ENCODE peak calls at places on chromosomes 5 and 9, in nine cellular contexts. One of them, this sample, is unnamed.

GRCh38 chr5:1276930-1277329 is 17.9 kb downstream of the TERT start:
- DNase-seq in sigmoid colon: no peak
- DNase-seq in prostate gland: no peak
- DNase-seq in HCT116: no peak
- DNase-seq in endothelial cell of umbilical vein: no peak
- DNase-seq in GM12878: no peak
- DNase-seq in spleen: no peak
- DNase-seq in stomach: no peak
- DNase-seq in suprapubic skin: no peak
- DNase-seq in this sample: no peak

GRCh38 chr5:126868961-126869451 is 92.1 kb downstream of the LMNB1 start:
- DNase-seq in sigmoid colon: no peak
- DNase-seq in prostate gland: no peak
- DNase-seq in HCT116: no peak
- DNase-seq in endothelial cell of umbilical vein: peak; percentile 26
- DNase-seq in GM12878: no peak
- DNase-seq in spleen: no peak
- DNase-seq in stomach: no peak
- DNase-seq in suprapubic skin: no peak
- DNase-seq in this sample: peak; percentile 37

GRCh38 chr5:58459860-58460726 is at the start of gene PLK2:
- DNase-seq in sigmoid colon: peak; percentile 97
- DNase-seq in prostate gland: peak; percentile 95
- DNase-seq in HCT116: peak; percentile 76
- DNase-seq in endothelial cell of umbilical vein: peak; percentile 95
- DNase-seq in GM12878: no peak
- DNase-seq in spleen: peak; percentile 98
- DNase-seq in stomach: peak; percentile 96
- DNase-seq in suprapubic skin: peak; percentile 98
- DNase-seq in this sample: peak; percentile 42

GRCh38 chr9:133119461-133120342 is 1.3 kb downstream of the RALGDS start:
- DNase-seq in sigmoid colon: peak; percentile 79
- DNase-seq in prostate gland: peak; percentile 70
- DNase-seq in HCT116: no peak
- DNase-seq in endothelial cell of umbilical vein: no peak
- DNase-seq in GM12878: no peak
- DNase-seq in spleen: no peak
- DNase-seq in stomach: no peak
- DNase-seq in suprapubic skin: no peak
- DNase-seq in this sample: no peak

GRCh38 chr5:86640998-86641397 is 23.3 kb downstream of the COX7C start:
- DNase-seq in sigmoid colon: no peak
- DNase-seq in prostate gland: no peak
- DNase-seq in HCT116: no peak
- DNase-seq in endothelial cell of umbilical vein: no peak
- DNase-seq in GM12878: no peak
- DNase-seq in spleen: no peak
- DNase-seq in stomach: no peak
- DNase-seq in suprapubic skin: no peak
- DNase-seq in this sample: no peak

GRCh38 chr5:168426864-168427172 is 59.5 kb upstream of the RARS1 start:
- DNase-seq in sigmoid colon: no peak
- DNase-seq in prostate gland: no peak
- DNase-seq in HCT116: no peak
- DNase-seq in endothelial cell of umbilical vein: no peak
- DNase-seq in GM12878: no peak
- DNase-seq in spleen: no peak
- DNase-seq in stomach: no peak
- DNase-seq in suprapubic skin: no peak
- DNase-seq in this sample: no peak

GRCh38 chr9:77587036-77587435 is 61.1 kb downstream of the GNA14 start:
- DNase-seq in sigmoid colon: no peak
- DNase-seq in prostate gland: no peak
- DNase-seq in HCT116: no peak
- DNase-seq in endothelial cell of umbilical vein: no peak
- DNase-seq in GM12878: no peak
- DNase-seq in spleen: no peak
- DNase-seq in stomach: no peak
- DNase-seq in suprapubic skin: no peak
- DNase-seq in this sample: no peak

GRCh38 chr5:73266309-73266708 is 93.3 kb downstream of the TMEM174 start:
- DNase-seq in sigmoid colon: no peak
- DNase-seq in prostate gland: no peak
- DNase-seq in HCT116: no peak
- DNase-seq in endothelial cell of umbilical vein: no peak
- DNase-seq in GM12878: no peak
- DNase-seq in spleen: no peak
- DNase-seq in stomach: no peak
- DNase-seq in suprapubic skin: no peak
- DNase-seq in this sample: no peak

GRCh38 chr9:134475051-134475790 is 149.0 kb downstream of the RXRA start:
- DNase-seq in sigmoid colon: peak; percentile 90
- DNase-seq in prostate gland: peak; percentile 64
- DNase-seq in HCT116: no peak
- DNase-seq in endothelial cell of umbilical vein: peak; percentile 72
- DNase-seq in GM12878: no peak
- DNase-seq in spleen: peak; percentile 89
- DNase-seq in stomach: peak; percentile 56
- DNase-seq in suprapubic skin: peak; percentile 88
- DNase-seq in this sample: no peak

GRCh38 chr9:81375461-81376100 is 313.8 kb downstream of the TLE1 start:
- DNase-seq in sigmoid colon: no peak
- DNase-seq in prostate gland: no peak
- DNase-seq in HCT116: no peak
- DNase-seq in endothelial cell of umbilical vein: peak; percentile 34
- DNase-seq in GM12878: no peak
- DNase-seq in spleen: no peak
- DNase-seq in stomach: no peak
- DNase-seq in suprapubic skin: no peak
- DNase-seq in this sample: no peak

GRCh38 chr9:65403721-65404120 is 118.7 kb upstream of the FOXD4L5 start:
- DNase-seq in sigmoid colon: peak; percentile 44
- DNase-seq in prostate gland: no peak
- DNase-seq in HCT116: no peak
- DNase-seq in endothelial cell of umbilical vein: no peak
- DNase-seq in GM12878: no peak
- DNase-seq in spleen: peak; percentile 67
- DNase-seq in stomach: no peak
- DNase-seq in suprapubic skin: no peak
- DNase-seq in this sample: no peak

GRCh38 chr5:119378075-119378699 is 22.4 kb downstream of the TNFAIP8 start:
- DNase-seq in sigmoid colon: no peak
- DNase-seq in prostate gland: no peak
- DNase-seq in HCT116: no peak
- DNase-seq in endothelial cell of umbilical vein: no peak
- DNase-seq in GM12878: no peak
- DNase-seq in spleen: no peak
- DNase-seq in stomach: no peak
- DNase-seq in suprapubic skin: no peak
- DNase-seq in this sample: no peak

GRCh38 chr9:134782921-134783698 is 97.5 kb upstream of the FCN2 start:
- DNase-seq in sigmoid colon: no peak
- DNase-seq in prostate gland: no peak
- DNase-seq in HCT116: no peak
- DNase-seq in endothelial cell of umbilical vein: no peak
- DNase-seq in GM12878: peak; percentile 32
- DNase-seq in spleen: no peak
- DNase-seq in stomach: no peak
- DNase-seq in suprapubic skin: no peak
- DNase-seq in this sample: no peak

GRCh38 chr5:54993318-54993717 is 7.9 kb upstream of the ESM1 start:
- DNase-seq in sigmoid colon: no peak
- DNase-seq in prostate gland: no peak
- DNase-seq in HCT116: no peak
- DNase-seq in endothelial cell of umbilical vein: peak; percentile 76
- DNase-seq in GM12878: no peak
- DNase-seq in spleen: no peak
- DNase-seq in stomach: no peak
- DNase-seq in suprapubic skin: no peak
- DNase-seq in this sample: no peak

GRCh38 chr9:100307061-100307460 is 45.7 kb downstream of the TEX10 start:
- DNase-seq in sigmoid colon: no peak
- DNase-seq in prostate gland: no peak
- DNase-seq in HCT116: no peak
- DNase-seq in endothelial cell of umbilical vein: no peak
- DNase-seq in GM12878: no peak
- DNase-seq in spleen: no peak
- DNase-seq in stomach: no peak
- DNase-seq in suprapubic skin: no peak
- DNase-seq in this sample: no peak

DNA sequence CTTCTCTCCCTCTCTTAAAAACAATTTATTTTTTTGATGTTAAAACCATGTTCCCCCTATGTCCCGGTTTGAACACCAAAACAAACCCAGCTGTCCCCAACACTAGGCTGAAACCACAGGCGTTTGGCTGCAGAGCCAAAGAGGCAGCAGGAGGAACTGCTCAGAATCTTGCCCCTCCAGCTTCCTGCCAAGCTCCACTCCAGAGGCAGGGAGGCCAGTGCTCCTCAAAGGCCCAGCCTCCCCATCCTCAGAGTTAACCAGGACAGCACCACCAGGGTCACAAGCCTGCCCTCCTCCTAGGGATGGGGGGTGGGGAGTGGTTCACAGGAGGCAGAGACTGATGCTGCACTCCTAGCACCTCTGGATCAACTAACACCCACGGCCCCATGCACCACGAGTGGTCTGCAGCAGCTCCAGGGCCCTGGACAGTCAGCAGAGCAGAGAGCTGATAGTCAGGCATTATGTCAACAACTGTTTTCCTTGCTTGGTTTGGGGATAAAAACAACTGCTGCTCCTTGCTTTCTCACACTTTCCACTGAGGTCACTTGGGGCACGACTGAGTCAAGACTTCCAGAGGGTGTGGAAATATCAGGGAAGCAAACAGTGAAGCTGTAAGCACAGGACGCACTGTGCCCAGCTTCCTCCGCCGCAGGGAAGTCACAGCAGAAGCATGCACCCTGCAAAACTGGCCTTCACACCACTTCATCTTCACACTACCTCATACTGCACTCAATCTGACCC is 96.4 kb upstream of the ADRA1B start:
- DNase-seq in sigmoid colon: peak; percentile 93
- DNase-seq in prostate gland: no peak
- DNase-seq in HCT116: no peak
- DNase-seq in endothelial cell of umbilical vein: no peak
- DNase-seq in GM12878: no peak
- DNase-seq in spleen: no peak
- DNase-seq in stomach: peak; percentile 86
- DNase-seq in suprapubic skin: peak; percentile 88
- DNase-seq in this sample: no peak
- TF ChIP-seq POLR2AphosphoS5 in sigmoid colon: peak; percentile 73
- TF ChIP-seq POLR2AphosphoS5 in prostate gland: no peak
- TF ChIP-seq POLR2AphosphoS5 in HCT116: no peak
- TF ChIP-seq POLR2AphosphoS5 in endothelial cell of umbilical vein: no peak
- TF ChIP-seq POLR2AphosphoS5 in GM12878: no peak
- TF ChIP-seq POLR2AphosphoS5 in spleen: peak; percentile 60
- TF ChIP-seq POLR2AphosphoS5 in stomach: peak; percentile 3
- TF ChIP-seq POLR2AphosphoS5 in suprapubic skin: no peak
- TF ChIP-seq POLR2AphosphoS5 in this sample: no peak

GRCh38 chr9:126722922-126723806 is 81.7 kb upstream of the ZBTB43 start:
- DNase-seq in sigmoid colon: peak; percentile 80
- DNase-seq in prostate gland: peak; percentile 36
- DNase-seq in HCT116: no peak
- DNase-seq in endothelial cell of umbilical vein: no peak
- DNase-seq in GM12878: no peak
- DNase-seq in spleen: peak; percentile 94
- DNase-seq in stomach: peak; percentile 55
- DNase-seq in suprapubic skin: no peak
- DNase-seq in this sample: peak; percentile 62
- TF ChIP-seq POLR2A in sigmoid colon: no peak
- TF ChIP-seq POLR2A in prostate gland: no peak
- TF ChIP-seq POLR2A in HCT116: no peak
- TF ChIP-seq POLR2A in endothelial cell of umbilical vein: no peak
- TF ChIP-seq POLR2A in GM12878: peak; percentile 79
- TF ChIP-seq POLR2A in spleen: no peak
- TF ChIP-seq POLR2A in stomach: no peak
- TF ChIP-seq POLR2A in suprapubic skin: no peak
- TF ChIP-seq POLR2A in this sample: peak; percentile 20

DNA sequence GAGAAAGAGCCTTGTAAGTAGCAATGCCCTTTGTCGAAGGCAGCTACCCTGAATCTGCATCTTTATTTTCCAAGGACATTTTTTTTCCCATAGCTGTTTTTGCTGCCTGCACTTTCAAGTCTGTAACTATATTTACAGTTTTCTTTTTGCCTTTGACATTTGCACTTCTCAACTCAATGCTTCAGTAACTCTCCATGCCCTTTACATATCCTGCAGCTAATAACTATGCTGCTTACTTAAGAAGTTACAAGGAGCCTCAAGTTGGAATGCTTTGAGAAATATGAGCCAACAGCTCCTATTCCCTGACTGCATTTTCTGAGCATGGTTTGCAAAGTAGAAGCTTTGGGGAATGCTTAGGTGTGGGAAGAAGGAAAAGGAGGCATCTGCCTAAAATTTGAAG is 194.8 kb upstream of the TRPC7 start:
- DNase-seq in sigmoid colon: no peak
- DNase-seq in prostate gland: no peak
- DNase-seq in HCT116: no peak
- DNase-seq in endothelial cell of umbilical vein: no peak
- DNase-seq in GM12878: no peak
- DNase-seq in spleen: no peak
- DNase-seq in stomach: no peak
- DNase-seq in suprapubic skin: no peak
- DNase-seq in this sample: no peak
- TF ChIP-seq POLR2AphosphoS5 in sigmoid colon: no peak
- TF ChIP-seq POLR2AphosphoS5 in prostate gland: no peak
- TF ChIP-seq POLR2AphosphoS5 in HCT116: no peak
- TF ChIP-seq POLR2AphosphoS5 in endothelial cell of umbilical vein: no peak
- TF ChIP-seq POLR2AphosphoS5 in GM12878: no peak
- TF ChIP-seq POLR2AphosphoS5 in spleen: no peak
- TF ChIP-seq POLR2AphosphoS5 in stomach: no peak
- TF ChIP-seq POLR2AphosphoS5 in suprapubic skin: no peak
- TF ChIP-seq POLR2AphosphoS5 in this sample: no peak

GRCh38 chr9:32382582-32383320 is 1.7 kb upstream of the ACO1 start:
- DNase-seq in sigmoid colon: no peak
- DNase-seq in prostate gland: no peak
- DNase-seq in HCT116: no peak
- DNase-seq in endothelial cell of umbilical vein: no peak
- DNase-seq in GM12878: no peak
- DNase-seq in spleen: no peak
- DNase-seq in stomach: no peak
- DNase-seq in suprapubic skin: no peak
- DNase-seq in this sample: no peak

GRCh38 chr9:32376295-32376694 is 8.1 kb upstream of the ACO1 start:
- DNase-seq in sigmoid colon: no peak
- DNase-seq in prostate gland: no peak
- DNase-seq in HCT116: no peak
- DNase-seq in endothelial cell of umbilical vein: no peak
- DNase-seq in GM12878: no peak
- DNase-seq in spleen: no peak
- DNase-seq in stomach: no peak
- DNase-seq in suprapubic skin: no peak
- DNase-seq in this sample: no peak

GRCh38 chr9:32380944-32381343 is 3.5 kb upstream of the ACO1 start:
- DNase-seq in sigmoid colon: no peak
- DNase-seq in prostate gland: no peak
- DNase-seq in HCT116: no peak
- DNase-seq in endothelial cell of umbilical vein: no peak
- DNase-seq in GM12878: no peak
- DNase-seq in spleen: no peak
- DNase-seq in stomach: no peak
- DNase-seq in suprapubic skin: no peak
- DNase-seq in this sample: no peak

GRCh38 chr9:32378496-32378895 is 5.9 kb upstream of the ACO1 start:
- DNase-seq in sigmoid colon: no peak
- DNase-seq in prostate gland: peak; percentile 20
- DNase-seq in HCT116: peak; percentile 71
- DNase-seq in endothelial cell of umbilical vein: peak; percentile 76
- DNase-seq in GM12878: peak; percentile 40
- DNase-seq in spleen: no peak
- DNase-seq in stomach: no peak
- DNase-seq in suprapubic skin: no peak
- DNase-seq in this sample: peak; percentile 24

GRCh38 chr9:32378993-32379729 is 5.3 kb upstream of the ACO1 start:
- DNase-seq in sigmoid colon: no peak
- DNase-seq in prostate gland: peak; percentile 37
- DNase-seq in HCT116: peak; percentile 67
- DNase-seq in endothelial cell of umbilical vein: peak; percentile 83
- DNase-seq in GM12878: peak; percentile 44
- DNase-seq in spleen: no peak
- DNase-seq in stomach: no peak
- DNase-seq in suprapubic skin: no peak
- DNase-seq in this sample: no peak
- TF ChIP-seq POLR2A in sigmoid colon: no peak
- TF ChIP-seq POLR2A in prostate gland: no peak
- TF ChIP-seq POLR2A in HCT116: no peak
- TF ChIP-seq POLR2A in endothelial cell of umbilical vein: no peak
- TF ChIP-seq POLR2A in GM12878: no peak
- TF ChIP-seq POLR2A in spleen: no peak
- TF ChIP-seq POLR2A in stomach: no peak
- TF ChIP-seq POLR2A in suprapubic skin: no peak
- TF ChIP-seq POLR2A in this sample: no peak

This sample was measured in GM12891.